ENCODE peak calls at places on chromosome 1, in ten cellular contexts. B is GM12865; F is fibroblast of pulmonary artery; E is adrenal gland; Z is body of pancreas; C is HFF-Myc; O is CD8-positive, alpha-beta T cell; M is mucosa of descending colon; L is cardiac muscle cell; G is choroid plexus epithelial cell. S is an unnamed sample.

GRCh38 chr1:154006136-154006535 is 15.6 kb downstream of the RPS27 start:
- DNase-seq in L (no peak), M (no peak), E (no peak), F (peak), B (no peak), C (no peak), G (peak), Z (no peak), O (no peak), S (no peak)

GRCh38 chr1:159040206-159040605 is 30.5 kb downstream of the IFI16 start:
- DNase-seq in Z (no peak), M (no peak), B (no peak), F (peak), C (no peak), G (peak), O (no peak), L (no peak), E (no peak), S (peak)

GRCh38 chr1:230086152-230086551 is 19.1 kb downstream of the GALNT2 start:
- DNase-seq in L (no peak), B (no peak), Z (no peak), C (no peak), F (no peak), E (no peak), M (no peak), O (no peak), G (no peak), S (no peak)

GRCh38 chr1:226937940-226938725 is 2.0 kb upstream of the COQ8A start:
- DNase-seq in L (no peak), G (no peak), O (no peak), F (no peak), C (no peak), M (no peak), E (no peak), B (no peak), Z (no peak), S (no peak)

GRCh38 chr1:2972879-2973575 is 48.2 kb upstream of the ACTRT2 start:
- DNase-seq in C (no peak), L (no peak), G (no peak), Z (no peak), F (no peak), B (no peak), M (no peak), O (no peak), E (peak), S (no peak)

GRCh38 chr1:201093561-201093960 is 18.7 kb downstream of the CACNA1S start:
- DNase-seq in O (no peak), G (no peak), M (no peak), L (no peak), F (no peak), B (no peak), C (no peak), Z (no peak), E (no peak), S (no peak)

GRCh38 chr1:65146908-65147423 is 1.0 kb upstream of the AK4 start:
- DNase-seq in F (no peak), O (no peak), G (no peak), B (no peak), E (no peak), Z (no peak), M (no peak), L (no peak), C (no peak), S (no peak)

GRCh38 chr1:47479664-47480063 is 41.8 kb downstream of the FOXD2 start:
- DNase-seq in Z (no peak), L (no peak), C (no peak), G (no peak), E (no peak), F (no peak), M (peak), O (no peak), B (no peak), S (no peak)

GRCh38 chr1:14265515-14265914 is 333.0 kb upstream of the KAZN start:
- DNase-seq in B (no peak), E (no peak), C (no peak), G (no peak), L (no peak), O (no peak), M (no peak), Z (no peak), F (no peak), S (no peak)

GRCh38 chr1:31591425-31592093 is 15.2 kb downstream of the TINAGL1 start:
- DNase-seq in G (no peak), Z (no peak), L (no peak), F (no peak), M (no peak), O (no peak), B (no peak), E (peak), C (no peak), S (peak)

GRCh38 chr1:38551318-38551717 is 308.3 kb downstream of the RRAGC start:
- DNase-seq in O (no peak), C (no peak), F (no peak), G (no peak), E (no peak), L (no peak), M (no peak), B (no peak), Z (no peak), S (no peak)

GRCh38 chr1:214427871-214428277 is 123.5 kb downstream of the PTPN14 start:
- DNase-seq in G (peak), C (peak), E (no peak), F (peak), M (no peak), B (peak), L (no peak), Z (peak), O (peak), S (peak)

GRCh38 chr1:20233394-20233793 is 47.1 kb upstream of the PLA2G2C start:
- DNase-seq in L (no peak), G (peak), Z (no peak), O (no peak), C (no peak), M (no peak), E (no peak), F (peak), B (peak), S (peak)

GRCh38 chr1:181712636-181713238 is 229.4 kb downstream of the CACNA1E start:
- DNase-seq in M (no peak), O (no peak), B (no peak), G (no peak), E (no peak), Z (no peak), L (no peak), F (no peak), C (no peak), S (no peak)

GRCh38 chr1:209584186-209584776 is 767 bp downstream of the CAMK1G start:
- DNase-seq in B (no peak), F (no peak), C (no peak), E (peak), G (no peak), L (no peak), O (no peak), M (no peak), Z (no peak), S (peak)

GRCh38 chr1:1356166-1356795 is 2.1 kb downstream of the MXRA8 start:
- DNase-seq in F (no peak), G (no peak), B (no peak), Z (no peak), C (no peak), E (no peak), M (peak), O (no peak), L (no peak), S (no peak)

DNA sequence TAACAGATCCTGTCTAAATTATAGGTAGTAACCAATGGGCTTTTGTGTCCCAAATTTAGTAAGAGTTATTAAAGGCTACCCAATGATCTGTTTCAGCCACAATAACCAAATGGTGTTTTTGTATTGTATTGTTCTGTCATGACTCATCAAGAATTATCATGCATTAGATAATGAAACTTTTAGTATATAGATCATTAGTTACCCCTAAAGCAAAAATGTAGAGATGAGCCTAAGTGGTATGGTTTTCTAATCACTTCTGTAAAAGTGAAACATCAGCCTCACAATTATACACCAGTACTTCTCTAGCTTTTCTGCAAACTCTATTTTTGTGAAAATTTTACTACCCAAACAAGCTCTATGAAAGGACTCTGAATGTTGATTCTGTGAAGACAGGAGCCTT is 71.4 kb downstream of the LRRC7 start:
- DNase-seq in G (no peak), B (no peak), F (no peak), M (no peak), C (no peak), E (no peak), Z (no peak), L (no peak), O (no peak), S (no peak)
- H3K4me3 ChIP-seq in G (no peak), B (no peak), F (no peak), M (no peak), C (no peak), E (no peak), Z (no peak), L (no peak), O (no peak), S (no peak)

GRCh38 chr1:32965251-32965643 is 638 bp upstream of the RNF19B start:
- DNase-seq in L (no peak), Z (no peak), B (no peak), F (no peak), E (no peak), M (no peak), C (no peak), O (no peak), G (no peak), S (no peak)

GRCh38 chr1:32962248-32962896 is 2.2 kb downstream of the RNF19B start:
- DNase-seq in M (no peak), B (peak), C (no peak), F (no peak), L (no peak), O (no peak), E (no peak), Z (no peak), G (peak), S (peak)

GRCh38 chr1:32966900-32967299 is 2.3 kb upstream of the RNF19B start:
- DNase-seq in L (no peak), Z (no peak), B (no peak), O (no peak), E (no peak), F (no peak), M (no peak), G (no peak), C (no peak), S (no peak)

GRCh38 chr1:32964461-32965250 is at the start of gene RNF19B:
- DNase-seq in E (peak), L (peak), Z (peak), M (peak), F (peak), C (peak), O (peak), B (peak), G (peak), S (peak)

GRCh38 chr1:32963746-32964460 is 706 bp downstream of the RNF19B start:
- DNase-seq in Z (peak), M (peak), E (peak), C (no peak), G (peak), F (peak), B (peak), O (peak), L (peak), S (peak)
- TF ChIP-seq CTCF in Z (no peak), M (no peak), E (no peak), C (no peak), G (no peak), F (no peak), B (peak), O (no peak), L (no peak), S (no peak)

GRCh38 chr1:231415018-231415583 is 7.0 kb downstream of the EGLN1 start:
- DNase-seq in M (no peak), L (no peak), E (no peak), C (no peak), B (no peak), F (no peak), O (no peak), G (no peak), Z (no peak), S (no peak)
- H3K4me3 ChIP-seq in M (no peak), L (no peak), E (no peak), C (no peak), B (no peak), F (no peak), O (no peak), G (no peak), Z (no peak), S (no peak)

GRCh38 chr1:212968385-212968863 is 18.1 kb downstream of the VASH2 start:
- DNase-seq in C (no peak), M (no peak), O (no peak), E (no peak), F (no peak), G (no peak), L (no peak), Z (no peak), B (peak), S (no peak)

GRCh38 chr1:212970085-212970484 is 19.7 kb downstream of the VASH2 start:
- DNase-seq in C (no peak), M (no peak), B (no peak), Z (no peak), L (no peak), E (no peak), O (no peak), G (no peak), F (no peak), S (no peak)

GRCh38 chr1:212966619-212967018 is 16.3 kb downstream of the VASH2 start:
- DNase-seq in M (no peak), B (no peak), L (no peak), G (no peak), C (no peak), Z (no peak), O (no peak), F (no peak), E (no peak), S (no peak)

GRCh38 chr1:212971312-212971711 is 21.0 kb downstream of the VASH2 start:
- DNase-seq in Z (no peak), F (no peak), G (no peak), E (no peak), C (no peak), B (no peak), M (no peak), O (no peak), L (no peak), S (no peak)

DNA sequence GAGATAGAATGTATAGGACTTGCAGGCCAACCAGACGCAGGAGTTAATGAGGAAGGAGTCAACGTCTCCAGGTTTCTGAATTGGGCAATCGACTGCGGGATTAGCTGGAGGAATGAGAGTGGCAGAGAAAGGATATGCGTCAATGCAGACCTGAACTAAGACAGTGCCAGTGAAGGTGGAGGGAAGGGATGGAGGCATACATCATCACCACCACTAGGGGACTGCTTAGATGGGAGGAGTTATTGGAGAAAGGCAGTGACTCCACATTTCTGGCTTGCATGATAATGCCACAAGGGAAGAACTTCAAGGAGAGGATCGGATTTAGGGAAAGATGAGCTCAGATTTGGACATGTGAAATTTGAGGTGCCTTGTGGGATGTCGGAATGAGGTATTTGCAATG is 17.4 kb downstream of the VASH2 start:
- DNase-seq in O (no peak), M (no peak), C (no peak), F (peak), Z (no peak), E (no peak), L (no peak), G (peak), B (peak), S (peak)
- TF ChIP-seq CTCF in O (no peak), M (no peak), C (peak), F (peak), Z (peak), E (peak), L (peak), G (peak), B (peak), S (peak)

DNA sequence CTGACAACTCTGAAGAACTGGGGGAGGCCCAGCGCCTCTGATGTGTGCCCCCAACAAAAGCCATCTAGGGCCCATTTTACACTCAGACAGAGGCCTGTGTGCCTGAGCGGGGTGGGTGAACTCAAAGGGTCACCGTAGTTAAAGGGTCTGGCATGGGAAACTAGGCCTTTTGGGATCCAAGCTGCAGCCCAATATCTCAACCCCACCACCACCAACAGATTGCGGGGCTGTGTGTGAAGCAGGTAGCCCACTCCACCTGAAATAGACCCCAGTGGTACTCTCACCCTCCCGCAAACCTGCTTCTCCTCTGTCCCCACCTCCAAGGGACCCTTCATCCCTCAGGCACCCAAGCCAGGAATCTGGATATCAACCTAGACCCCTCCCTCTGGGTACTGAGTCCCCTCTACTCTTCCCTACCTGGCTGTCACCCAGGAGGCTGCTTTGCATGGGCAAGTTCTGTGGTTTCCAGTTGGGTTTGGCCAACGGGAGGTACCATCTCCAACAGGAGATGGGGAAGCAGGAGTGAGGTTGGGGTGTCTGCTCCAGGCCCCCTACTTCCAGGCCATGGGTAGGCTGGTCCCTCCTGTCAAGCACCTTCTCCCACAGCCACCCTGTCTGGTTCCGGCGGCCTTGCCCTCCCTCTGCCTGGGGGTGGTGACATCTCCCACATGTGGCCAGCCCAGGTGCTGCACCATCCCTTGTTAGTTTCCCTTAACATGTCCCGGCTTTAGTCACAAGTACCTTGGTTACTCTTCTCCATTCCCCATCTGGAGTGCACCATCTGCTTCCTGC is 35.2 kb upstream of the LRP8 start:
- DNase-seq in G (no peak), E (peak), M (no peak), C (no peak), Z (no peak), L (no peak), O (no peak), F (no peak), B (peak), S (no peak)
- H3K4me3 ChIP-seq in G (no peak), E (no peak), M (no peak), C (no peak), Z (no peak), L (no peak), O (no peak), F (no peak), B (no peak), S (no peak)

GRCh38 chr1:44819257-44819593 is 10.9 kb downstream of the BTBD19 start:
- DNase-seq in E (peak), O (no peak), L (no peak), B (no peak), Z (no peak), M (no peak), F (no peak), G (no peak), C (no peak), S (no peak)
- TF ChIP-seq CTCF in E (no peak), O (no peak), L (no peak), B (no peak), Z (no peak), M (no peak), F (no peak), G (no peak), C (no peak), S (no peak)

GRCh38 chr1:186813420-186813819 is 15.3 kb upstream of the PLA2G4A start:
- DNase-seq in E (no peak), G (peak), B (no peak), O (no peak), L (no peak), C (no peak), F (no peak), M (no peak), Z (no peak), S (no peak)

GRCh38 chr1:186819563-186819962 is 9.2 kb upstream of the PLA2G4A start:
- DNase-seq in Z (no peak), O (no peak), L (no peak), B (no peak), M (no peak), F (no peak), C (no peak), G (no peak), E (no peak), S (no peak)

GRCh38 chr1:186819140-186819539 is 9.6 kb upstream of the PLA2G4A start:
- DNase-seq in B (peak), O (no peak), M (no peak), C (no peak), F (peak), E (no peak), Z (no peak), L (no peak), G (peak), S (peak)
- H3K4me3 ChIP-seq in B (no peak), O (no peak), M (no peak), C (no peak), F (no peak), E (no peak), Z (no peak), L (no peak), G (no peak), S (no peak)

GRCh38 chr1:34787461-34788420 is 5.1 kb upstream of the GJA4 start:
- DNase-seq in G (peak), B (peak), C (no peak), M (no peak), L (no peak), O (no peak), Z (no peak), E (peak), F (peak), S (peak)
- TF ChIP-seq CTCF in G (peak), B (peak), C (no peak), M (no peak), L (no peak), O (no peak), Z (no peak), E (no peak), F (peak), S (peak)

GRCh38 chr1:228216371-228217320 is 8.8 kb downstream of the OBSCN start:
- DNase-seq in G (no peak), Z (no peak), E (no peak), O (no peak), F (no peak), B (no peak), M (no peak), C (no peak), L (no peak), S (no peak)
- H3K4me3 ChIP-seq in G (no peak), Z (no peak), E (no peak), O (no peak), F (no peak), B (no peak), M (no peak), C (no peak), L (no peak), S (no peak)

DNA sequence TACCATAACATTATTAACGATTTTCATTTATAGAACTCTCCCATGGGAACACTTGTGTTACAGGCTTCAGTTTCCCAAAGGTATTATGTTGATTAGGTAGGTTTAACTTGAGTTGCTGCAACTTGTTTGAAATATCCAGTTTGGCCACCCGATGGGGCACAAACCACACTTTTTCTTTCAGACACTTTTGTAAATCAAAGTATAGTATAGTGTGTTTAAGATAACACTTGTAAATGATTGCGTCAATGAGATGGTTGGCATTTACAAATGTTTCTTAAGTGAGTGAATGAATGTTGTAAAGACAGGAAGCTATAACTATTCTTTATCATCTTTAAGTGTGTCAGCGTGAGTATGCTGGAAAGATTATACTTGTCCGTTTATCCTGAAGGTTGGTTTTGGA is 4.3 kb downstream of the XPR1 start:
- DNase-seq in L (no peak), F (peak), C (no peak), O (no peak), G (peak), B (no peak), M (no peak), Z (peak), E (no peak), S (no peak)
- TF ChIP-seq CTCF in L (peak), F (peak), C (no peak), O (no peak), G (peak), B (no peak), M (no peak), Z (peak), E (no peak), S (no peak)

S was measured in AG10803.